ENCODE peak calls at places on chromosomes 7 and 10, in eight cellular contexts. One of them, this sample, is unnamed.

GRCh38 chr7:115269486-115269885 is 347.6 kb downstream of the MDFIC start:
- DNase-seq in KBM-7: no peak
- DNase-seq in RPMI7951: no peak
- DNase-seq in A549: no peak
- DNase-seq in AG09309: no peak
- DNase-seq in stimulated activated CD8-positive, alpha-beta memory T cell treated with anti-CD3 and anti-CD28 coated beads, Interleukin-15, amount 100 ng/mL, for 24 hours: no peak
- DNase-seq in NCI-H526 treated with DMSO at 0.1 percent for 48 hours: no peak
- DNase-seq in AG10803: no peak
- DNase-seq in this sample: no peak

GRCh38 chr7:71633571-71634008 is 501.6 kb downstream of the GALNT17 start:
- DNase-seq in KBM-7: no peak
- DNase-seq in RPMI7951: peak; percentile 98
- DNase-seq in A549: peak; percentile 47
- DNase-seq in AG09309: peak; percentile 3
- DNase-seq in stimulated activated CD8-positive, alpha-beta memory T cell treated with anti-CD3 and anti-CD28 coated beads, Interleukin-15, amount 100 ng/mL, for 24 hours: no peak
- DNase-seq in NCI-H526 treated with DMSO at 0.1 percent for 48 hours: no peak
- DNase-seq in AG10803: peak; percentile 92
- DNase-seq in this sample: peak; percentile 88

GRCh38 chr7:51543801-51544553 is 227.4 kb upstream of the COBL start:
- DNase-seq in KBM-7: no peak
- DNase-seq in RPMI7951: no peak
- DNase-seq in A549: no peak
- DNase-seq in AG09309: no peak
- DNase-seq in stimulated activated CD8-positive, alpha-beta memory T cell treated with anti-CD3 and anti-CD28 coated beads, Interleukin-15, amount 100 ng/mL, for 24 hours: no peak
- DNase-seq in NCI-H526 treated with DMSO at 0.1 percent for 48 hours: no peak
- DNase-seq in AG10803: no peak
- DNase-seq in this sample: no peak

GRCh38 chr10:84765656-84766055 is 437.3 kb downstream of the CCSER2 start:
- DNase-seq in KBM-7: no peak
- DNase-seq in RPMI7951: no peak
- DNase-seq in A549: no peak
- DNase-seq in AG09309: no peak
- DNase-seq in stimulated activated CD8-positive, alpha-beta memory T cell treated with anti-CD3 and anti-CD28 coated beads, Interleukin-15, amount 100 ng/mL, for 24 hours: no peak
- DNase-seq in NCI-H526 treated with DMSO at 0.1 percent for 48 hours: no peak
- DNase-seq in AG10803: no peak
- DNase-seq in this sample: no peak

GRCh38 chr7:27171636-27172387 is 2.3 kb downstream of the HOXA10 start:
- DNase-seq in KBM-7: peak; percentile 74
- DNase-seq in RPMI7951: no peak
- DNase-seq in A549: no peak
- DNase-seq in AG09309: no peak
- DNase-seq in stimulated activated CD8-positive, alpha-beta memory T cell treated with anti-CD3 and anti-CD28 coated beads, Interleukin-15, amount 100 ng/mL, for 24 hours: no peak
- DNase-seq in NCI-H526 treated with DMSO at 0.1 percent for 48 hours: no peak
- DNase-seq in AG10803: no peak
- DNase-seq in this sample: no peak

GRCh38 chr10:104209575-104210198 is 22.5 kb downstream of the CFAP43 start:
- DNase-seq in KBM-7: peak; percentile 52
- DNase-seq in RPMI7951: peak; percentile 40
- DNase-seq in A549: peak; percentile 51
- DNase-seq in AG09309: no peak
- DNase-seq in stimulated activated CD8-positive, alpha-beta memory T cell treated with anti-CD3 and anti-CD28 coated beads, Interleukin-15, amount 100 ng/mL, for 24 hours: no peak
- DNase-seq in NCI-H526 treated with DMSO at 0.1 percent for 48 hours: peak; percentile 1
- DNase-seq in AG10803: peak; percentile 37
- DNase-seq in this sample: peak; percentile 6

GRCh38 chr10:29140991-29141390 is 147.9 kb upstream of the LYZL1 start:
- DNase-seq in KBM-7: no peak
- DNase-seq in RPMI7951: peak; percentile 96
- DNase-seq in A549: peak; percentile 73
- DNase-seq in AG09309: peak; percentile 82
- DNase-seq in stimulated activated CD8-positive, alpha-beta memory T cell treated with anti-CD3 and anti-CD28 coated beads, Interleukin-15, amount 100 ng/mL, for 24 hours: no peak
- DNase-seq in NCI-H526 treated with DMSO at 0.1 percent for 48 hours: no peak
- DNase-seq in AG10803: peak; percentile 94
- DNase-seq in this sample: peak; percentile 88

GRCh38 chr7:64113981-64114380 is 68.7 kb downstream of the ZNF727 start:
- DNase-seq in KBM-7: no peak
- DNase-seq in RPMI7951: no peak
- DNase-seq in A549: no peak
- DNase-seq in AG09309: no peak
- DNase-seq in stimulated activated CD8-positive, alpha-beta memory T cell treated with anti-CD3 and anti-CD28 coated beads, Interleukin-15, amount 100 ng/mL, for 24 hours: no peak
- DNase-seq in NCI-H526 treated with DMSO at 0.1 percent for 48 hours: no peak
- DNase-seq in AG10803: no peak
- DNase-seq in this sample: no peak

GRCh38 chr7:22548313-22548712 is 48.3 kb upstream of the STEAP1B start:
- DNase-seq in KBM-7: no peak
- DNase-seq in RPMI7951: no peak
- DNase-seq in A549: no peak
- DNase-seq in AG09309: no peak
- DNase-seq in stimulated activated CD8-positive, alpha-beta memory T cell treated with anti-CD3 and anti-CD28 coated beads, Interleukin-15, amount 100 ng/mL, for 24 hours: no peak
- DNase-seq in NCI-H526 treated with DMSO at 0.1 percent for 48 hours: no peak
- DNase-seq in AG10803: no peak
- DNase-seq in this sample: no peak

GRCh38 chr7:98836811-98837631 is 32.8 kb downstream of the TMEM130 start:
- DNase-seq in KBM-7: peak; percentile 52
- DNase-seq in RPMI7951: no peak
- DNase-seq in A549: peak; percentile 67
- DNase-seq in AG09309: no peak
- DNase-seq in stimulated activated CD8-positive, alpha-beta memory T cell treated with anti-CD3 and anti-CD28 coated beads, Interleukin-15, amount 100 ng/mL, for 24 hours: no peak
- DNase-seq in NCI-H526 treated with DMSO at 0.1 percent for 48 hours: peak; percentile 14
- DNase-seq in AG10803: no peak
- DNase-seq in this sample: no peak

GRCh38 chr7:107394301-107394700 is 75.6 kb upstream of the GPR22 start:
- DNase-seq in KBM-7: no peak
- DNase-seq in RPMI7951: no peak
- DNase-seq in A549: no peak
- DNase-seq in AG09309: peak; percentile 58
- DNase-seq in stimulated activated CD8-positive, alpha-beta memory T cell treated with anti-CD3 and anti-CD28 coated beads, Interleukin-15, amount 100 ng/mL, for 24 hours: no peak
- DNase-seq in NCI-H526 treated with DMSO at 0.1 percent for 48 hours: no peak
- DNase-seq in AG10803: peak; percentile 83
- DNase-seq in this sample: no peak

GRCh38 chr7:98755138-98755898 is 114.5 kb downstream of the TMEM130 start:
- DNase-seq in KBM-7: no peak
- DNase-seq in RPMI7951: no peak
- DNase-seq in A549: no peak
- DNase-seq in AG09309: no peak
- DNase-seq in stimulated activated CD8-positive, alpha-beta memory T cell treated with anti-CD3 and anti-CD28 coated beads, Interleukin-15, amount 100 ng/mL, for 24 hours: no peak
- DNase-seq in NCI-H526 treated with DMSO at 0.1 percent for 48 hours: no peak
- DNase-seq in AG10803: no peak
- DNase-seq in this sample: no peak

GRCh38 chr7:99504603-99505323 is at the start of gene ZKSCAN5:
- DNase-seq in KBM-7: peak; percentile 98
- DNase-seq in RPMI7951: peak; percentile 96
- DNase-seq in A549: peak; percentile 98
- DNase-seq in AG09309: peak; percentile 89
- DNase-seq in stimulated activated CD8-positive, alpha-beta memory T cell treated with anti-CD3 and anti-CD28 coated beads, Interleukin-15, amount 100 ng/mL, for 24 hours: peak; percentile 93
- DNase-seq in NCI-H526 treated with DMSO at 0.1 percent for 48 hours: peak; percentile 95
- DNase-seq in AG10803: peak; percentile 98
- DNase-seq in this sample: peak; percentile 86

GRCh38 chr10:6579193-6579903 is 728 bp downstream of the PRKCQ start:
- DNase-seq in KBM-7: peak; percentile 49
- DNase-seq in RPMI7951: no peak
- DNase-seq in A549: peak; percentile 6
- DNase-seq in AG09309: no peak
- DNase-seq in stimulated activated CD8-positive, alpha-beta memory T cell treated with anti-CD3 and anti-CD28 coated beads, Interleukin-15, amount 100 ng/mL, for 24 hours: no peak
- DNase-seq in NCI-H526 treated with DMSO at 0.1 percent for 48 hours: no peak
- DNase-seq in AG10803: no peak
- DNase-seq in this sample: no peak

GRCh38 chr7:55965805-55966421 is 1.5 kb downstream of the NIPSNAP2 start:
- DNase-seq in KBM-7: no peak
- DNase-seq in RPMI7951: no peak
- DNase-seq in A549: no peak
- DNase-seq in AG09309: peak; percentile 46
- DNase-seq in stimulated activated CD8-positive, alpha-beta memory T cell treated with anti-CD3 and anti-CD28 coated beads, Interleukin-15, amount 100 ng/mL, for 24 hours: no peak
- DNase-seq in NCI-H526 treated with DMSO at 0.1 percent for 48 hours: no peak
- DNase-seq in AG10803: peak; percentile 82
- DNase-seq in this sample: no peak

GRCh38 chr7:117825132-117825531 is 48.1 kb downstream of the CTTNBP2 start:
- DNase-seq in KBM-7: no peak
- DNase-seq in RPMI7951: peak; percentile 23
- DNase-seq in A549: no peak
- DNase-seq in AG09309: no peak
- DNase-seq in stimulated activated CD8-positive, alpha-beta memory T cell treated with anti-CD3 and anti-CD28 coated beads, Interleukin-15, amount 100 ng/mL, for 24 hours: no peak
- DNase-seq in NCI-H526 treated with DMSO at 0.1 percent for 48 hours: no peak
- DNase-seq in AG10803: peak; percentile 29
- DNase-seq in this sample: peak; percentile 63

GRCh38 chr7:69464035-69464434 is 134.2 kb upstream of the AUTS2 start:
- DNase-seq in KBM-7: no peak
- DNase-seq in RPMI7951: no peak
- DNase-seq in A549: no peak
- DNase-seq in AG09309: no peak
- DNase-seq in stimulated activated CD8-positive, alpha-beta memory T cell treated with anti-CD3 and anti-CD28 coated beads, Interleukin-15, amount 100 ng/mL, for 24 hours: no peak
- DNase-seq in NCI-H526 treated with DMSO at 0.1 percent for 48 hours: no peak
- DNase-seq in AG10803: no peak
- DNase-seq in this sample: no peak

GRCh38 chr7:121330053-121330833 is 1.4 kb downstream of the WNT16 start:
- DNase-seq in KBM-7: no peak
- DNase-seq in RPMI7951: peak; percentile 27
- DNase-seq in A549: no peak
- DNase-seq in AG09309: no peak
- DNase-seq in stimulated activated CD8-positive, alpha-beta memory T cell treated with anti-CD3 and anti-CD28 coated beads, Interleukin-15, amount 100 ng/mL, for 24 hours: no peak
- DNase-seq in NCI-H526 treated with DMSO at 0.1 percent for 48 hours: no peak
- DNase-seq in AG10803: peak; percentile 23
- DNase-seq in this sample: no peak

GRCh38 chr7:151251926-151252835 is 3.7 kb upstream of the SMARCD3 start:
- DNase-seq in KBM-7: no peak
- DNase-seq in RPMI7951: peak; percentile 69
- DNase-seq in A549: peak; percentile 67
- DNase-seq in AG09309: no peak
- DNase-seq in stimulated activated CD8-positive, alpha-beta memory T cell treated with anti-CD3 and anti-CD28 coated beads, Interleukin-15, amount 100 ng/mL, for 24 hours: no peak
- DNase-seq in NCI-H526 treated with DMSO at 0.1 percent for 48 hours: peak; percentile 60
- DNase-seq in AG10803: peak; percentile 78
- DNase-seq in this sample: no peak

GRCh38 chr7:43391518-43391917 is 191.4 kb upstream of the STK17A start:
- DNase-seq in KBM-7: no peak
- DNase-seq in RPMI7951: no peak
- DNase-seq in A549: no peak
- DNase-seq in AG09309: no peak
- DNase-seq in stimulated activated CD8-positive, alpha-beta memory T cell treated with anti-CD3 and anti-CD28 coated beads, Interleukin-15, amount 100 ng/mL, for 24 hours: no peak
- DNase-seq in NCI-H526 treated with DMSO at 0.1 percent for 48 hours: no peak
- DNase-seq in AG10803: no peak
- DNase-seq in this sample: no peak

GRCh38 chr7:55019691-55020480 is 1.1 kb downstream of the EGFR start:
- DNase-seq in KBM-7: no peak
- DNase-seq in RPMI7951: no peak
- DNase-seq in A549: no peak
- DNase-seq in AG09309: no peak
- DNase-seq in stimulated activated CD8-positive, alpha-beta memory T cell treated with anti-CD3 and anti-CD28 coated beads, Interleukin-15, amount 100 ng/mL, for 24 hours: no peak
- DNase-seq in NCI-H526 treated with DMSO at 0.1 percent for 48 hours: no peak
- DNase-seq in AG10803: no peak
- DNase-seq in this sample: no peak

GRCh38 chr7:119935418-119936025 is 337.5 kb upstream of the KCND2 start:
- DNase-seq in KBM-7: peak; percentile 27
- DNase-seq in RPMI7951: peak; percentile 53
- DNase-seq in A549: peak; percentile 36
- DNase-seq in AG09309: no peak
- DNase-seq in stimulated activated CD8-positive, alpha-beta memory T cell treated with anti-CD3 and anti-CD28 coated beads, Interleukin-15, amount 100 ng/mL, for 24 hours: no peak
- DNase-seq in NCI-H526 treated with DMSO at 0.1 percent for 48 hours: peak; percentile 45
- DNase-seq in AG10803: peak; percentile 21
- DNase-seq in this sample: peak; percentile 10

GRCh38 chr10:8137726-8138125 is 83.2 kb downstream of the GATA3 start:
- DNase-seq in KBM-7: peak; percentile 90
- DNase-seq in RPMI7951: peak; percentile 49
- DNase-seq in A549: no peak
- DNase-seq in AG09309: no peak
- DNase-seq in stimulated activated CD8-positive, alpha-beta memory T cell treated with anti-CD3 and anti-CD28 coated beads, Interleukin-15, amount 100 ng/mL, for 24 hours: no peak
- DNase-seq in NCI-H526 treated with DMSO at 0.1 percent for 48 hours: no peak
- DNase-seq in AG10803: no peak
- DNase-seq in this sample: no peak

GRCh38 chr10:6141296-6142151 is 52.7 kb downstream of the RBM17 start:
- DNase-seq in KBM-7: no peak
- DNase-seq in RPMI7951: peak; percentile 79
- DNase-seq in A549: no peak
- DNase-seq in AG09309: peak; percentile 57
- DNase-seq in stimulated activated CD8-positive, alpha-beta memory T cell treated with anti-CD3 and anti-CD28 coated beads, Interleukin-15, amount 100 ng/mL, for 24 hours: no peak
- DNase-seq in NCI-H526 treated with DMSO at 0.1 percent for 48 hours: no peak
- DNase-seq in AG10803: peak; percentile 90
- DNase-seq in this sample: peak; percentile 76

GRCh38 chr7:19215421-19215820 is 70.2 kb upstream of the FERD3L start:
- DNase-seq in KBM-7: no peak
- DNase-seq in RPMI7951: peak; percentile 34
- DNase-seq in A549: no peak
- DNase-seq in AG09309: peak; percentile 58
- DNase-seq in stimulated activated CD8-positive, alpha-beta memory T cell treated with anti-CD3 and anti-CD28 coated beads, Interleukin-15, amount 100 ng/mL, for 24 hours: no peak
- DNase-seq in NCI-H526 treated with DMSO at 0.1 percent for 48 hours: no peak
- DNase-seq in AG10803: peak; percentile 74
- DNase-seq in this sample: peak; percentile 76

GRCh38 chr10:48604039-48604407 is 850 bp downstream of the ARHGAP22 start:
- DNase-seq in KBM-7: no peak
- DNase-seq in RPMI7951: no peak
- DNase-seq in A549: no peak
- DNase-seq in AG09309: no peak
- DNase-seq in stimulated activated CD8-positive, alpha-beta memory T cell treated with anti-CD3 and anti-CD28 coated beads, Interleukin-15, amount 100 ng/mL, for 24 hours: no peak
- DNase-seq in NCI-H526 treated with DMSO at 0.1 percent for 48 hours: no peak
- DNase-seq in AG10803: no peak
- DNase-seq in this sample: no peak

This sample was measured in non-pigmented ciliary epithelial cell.